ENCODE peak calls at places on chromosomes 2 and 18, in six cellular contexts. One of them, this sample, is unnamed.

GRCh38 chr2:174614261-174614660 is 16.7 kb upstream of the WIPF1 start:
- DNase-seq in RPMI8226: no peak
- DNase-seq in NCI-H1092: no peak
- DNase-seq in glutamatergic neuron: no peak
- DNase-seq in NCI-H187: no peak
- DNase-seq in MCF 10A: peak
- DNase-seq in this sample: peak

GRCh38 chr2:83229443-83229842 is 1229.6 kb downstream of the SUCLG1 start:
- DNase-seq in RPMI8226: no peak
- DNase-seq in NCI-H1092: no peak
- DNase-seq in glutamatergic neuron: no peak
- DNase-seq in NCI-H187: no peak
- DNase-seq in MCF 10A: no peak
- DNase-seq in this sample: no peak

GRCh38 chr2:171185165-171185818 is 24.6 kb upstream of the TLK1 start:
- DNase-seq in RPMI8226: no peak
- DNase-seq in NCI-H1092: no peak
- DNase-seq in glutamatergic neuron: no peak
- DNase-seq in NCI-H187: no peak
- DNase-seq in MCF 10A: no peak
- DNase-seq in this sample: no peak

GRCh38 chr18:56451188-56451587 is 187.2 kb downstream of the TXNL1 start:
- DNase-seq in RPMI8226: no peak
- DNase-seq in NCI-H1092: no peak
- DNase-seq in glutamatergic neuron: no peak
- DNase-seq in NCI-H187: no peak
- DNase-seq in MCF 10A: no peak
- DNase-seq in this sample: peak

GRCh38 chr18:21180588-21180987 is 61.4 kb upstream of the GREB1L start:
- DNase-seq in RPMI8226: no peak
- DNase-seq in NCI-H1092: no peak
- DNase-seq in glutamatergic neuron: no peak
- DNase-seq in NCI-H187: no peak
- DNase-seq in MCF 10A: no peak
- DNase-seq in this sample: no peak

GRCh38 chr18:50454379-50455005 is 79.6 kb downstream of the SKA1 start:
- DNase-seq in RPMI8226: no peak
- DNase-seq in NCI-H1092: no peak
- DNase-seq in glutamatergic neuron: no peak
- DNase-seq in NCI-H187: peak
- DNase-seq in MCF 10A: peak
- DNase-seq in this sample: peak

GRCh38 chr2:16323551-16324543 is 341.8 kb downstream of the CYRIA start:
- DNase-seq in RPMI8226: no peak
- DNase-seq in NCI-H1092: no peak
- DNase-seq in glutamatergic neuron: no peak
- DNase-seq in NCI-H187: no peak
- DNase-seq in MCF 10A: no peak
- DNase-seq in this sample: no peak

GRCh38 chr2:70901235-70902066 is 34.2 kb upstream of the ATP6V1B1 start:
- DNase-seq in RPMI8226: no peak
- DNase-seq in NCI-H1092: peak
- DNase-seq in glutamatergic neuron: peak
- DNase-seq in NCI-H187: no peak
- DNase-seq in MCF 10A: no peak
- DNase-seq in this sample: no peak

GRCh38 chr18:62954341-62954740 is 239.0 kb downstream of the PHLPP1 start:
- DNase-seq in RPMI8226: no peak
- DNase-seq in NCI-H1092: no peak
- DNase-seq in glutamatergic neuron: no peak
- DNase-seq in NCI-H187: no peak
- DNase-seq in MCF 10A: no peak
- DNase-seq in this sample: peak

GRCh38 chr2:9169310-9170107 is 37.1 kb upstream of the ASAP2 start:
- DNase-seq in RPMI8226: no peak
- DNase-seq in NCI-H1092: no peak
- DNase-seq in glutamatergic neuron: no peak
- DNase-seq in NCI-H187: no peak
- DNase-seq in MCF 10A: no peak
- DNase-seq in this sample: peak

GRCh38 chr2:172083725-172084483 is 1.4 kb upstream of the DLX1 start:
- DNase-seq in RPMI8226: no peak
- DNase-seq in NCI-H1092: no peak
- DNase-seq in glutamatergic neuron: peak
- DNase-seq in NCI-H187: no peak
- DNase-seq in MCF 10A: no peak
- DNase-seq in this sample: no peak

GRCh38 chr2:29010946-29011649 is 30.0 kb downstream of the TOGARAM2 start:
- DNase-seq in RPMI8226: peak
- DNase-seq in NCI-H1092: no peak
- DNase-seq in glutamatergic neuron: no peak
- DNase-seq in NCI-H187: no peak
- DNase-seq in MCF 10A: no peak
- DNase-seq in this sample: no peak

GRCh38 chr2:54077088-54077900 is 38.1 kb upstream of the ACYP2 start:
- DNase-seq in RPMI8226: no peak
- DNase-seq in NCI-H1092: no peak
- DNase-seq in glutamatergic neuron: no peak
- DNase-seq in NCI-H187: no peak
- DNase-seq in MCF 10A: no peak
- DNase-seq in this sample: no peak

GRCh38 chr2:112459372-112459771 is 22.6 kb upstream of the TTL start:
- DNase-seq in RPMI8226: no peak
- DNase-seq in NCI-H1092: no peak
- DNase-seq in glutamatergic neuron: no peak
- DNase-seq in NCI-H187: no peak
- DNase-seq in MCF 10A: no peak
- DNase-seq in this sample: no peak

GRCh38 chr2:19358242-19359020 is at the start of gene OSR1:
- DNase-seq in RPMI8226: no peak
- DNase-seq in NCI-H1092: peak
- DNase-seq in glutamatergic neuron: peak
- DNase-seq in NCI-H187: no peak
- DNase-seq in MCF 10A: peak
- DNase-seq in this sample: peak

GRCh38 chr2:131037398-131038257 is 55.6 kb downstream of the FAM168B start:
- DNase-seq in RPMI8226: no peak
- DNase-seq in NCI-H1092: no peak
- DNase-seq in glutamatergic neuron: no peak
- DNase-seq in NCI-H187: no peak
- DNase-seq in MCF 10A: no peak
- DNase-seq in this sample: no peak

GRCh38 chr18:45821667-45822066 is 3.8 kb upstream of the SIGLEC15 start:
- DNase-seq in RPMI8226: no peak
- DNase-seq in NCI-H1092: no peak
- DNase-seq in glutamatergic neuron: no peak
- DNase-seq in NCI-H187: no peak
- DNase-seq in MCF 10A: no peak
- DNase-seq in this sample: no peak

GRCh38 chr2:212914392-212914791 is 237.0 kb downstream of the IKZF2 start:
- DNase-seq in RPMI8226: no peak
- DNase-seq in NCI-H1092: no peak
- DNase-seq in glutamatergic neuron: no peak
- DNase-seq in NCI-H187: no peak
- DNase-seq in MCF 10A: no peak
- DNase-seq in this sample: peak

GRCh38 chr2:34570266-34570872 is 971.3 kb upstream of the FAM98A start:
- DNase-seq in RPMI8226: peak
- DNase-seq in NCI-H1092: no peak
- DNase-seq in glutamatergic neuron: no peak
- DNase-seq in NCI-H187: no peak
- DNase-seq in MCF 10A: peak
- DNase-seq in this sample: peak

GRCh38 chr2:53286336-53286735 is 481.3 kb upstream of the CHAC2 start:
- DNase-seq in RPMI8226: no peak
- DNase-seq in NCI-H1092: no peak
- DNase-seq in glutamatergic neuron: no peak
- DNase-seq in NCI-H187: no peak
- DNase-seq in MCF 10A: peak
- DNase-seq in this sample: peak

GRCh38 chr2:86062043-86062442 is 43.6 kb downstream of the POLR1A start:
- DNase-seq in RPMI8226: no peak
- DNase-seq in NCI-H1092: no peak
- DNase-seq in glutamatergic neuron: no peak
- DNase-seq in NCI-H187: no peak
- DNase-seq in MCF 10A: peak
- DNase-seq in this sample: peak

GRCh38 chr2:28602136-28602660 is 106.3 kb downstream of the PLB1 start:
- DNase-seq in RPMI8226: no peak
- DNase-seq in NCI-H1092: no peak
- DNase-seq in glutamatergic neuron: no peak
- DNase-seq in NCI-H187: no peak
- DNase-seq in MCF 10A: no peak
- DNase-seq in this sample: no peak